ENCODE peak calls at places on chromosomes 2 and 18, in seven cellular contexts. A is stimulated activated CD4-positive, alpha-beta T cell treated with anti-CD3 and anti-CD28 coated beads, Interleukin-4, amount 100 ng/mL, for 1 hour; N is HEK293T; T is brain microvascular endothelial cell; L is stimulated activated CD8-positive, alpha-beta memory T cell treated with anti-CD3 and anti-CD28 coated beads, Interleukin-12 subunit alpha, Interleukin-12 subunit beta, amount 100 ng/mL, for 4 hours; I is GOT3; C is endothelial cell. B is an unnamed sample.

GRCh38 chr2:48694143-48694542 is 61.4 kb downstream of the LHCGR start:
- DNase-seq in A (no peak), T (no peak), I (no peak), N (no peak), C (no peak), L (no peak), B (no peak)

GRCh38 chr2:120736202-120736954 is 710 bp downstream of the GLI2 start:
- DNase-seq in A (no peak), I (no peak), C (no peak), L (no peak), T (no peak), N (no peak), B (peak)

GRCh38 chr2:20604957-20605381 is 45.9 kb downstream of the HS1BP3 start:
- DNase-seq in N (no peak), T (no peak), L (no peak), I (no peak), A (no peak), C (no peak), B (no peak)

GRCh38 chr18:5195656-5196055 is 1.4 kb downstream of the AKAIN1 start:
- DNase-seq in C (no peak), L (no peak), N (no peak), A (no peak), I (no peak), T (no peak), B (no peak)

GRCh38 chr18:40935423-40935822 is 1019.6 kb upstream of the PIK3C3 start:
- DNase-seq in T (peak), L (no peak), C (peak), N (peak), I (no peak), A (no peak), B (peak)

GRCh38 chr18:12657849-12658829 is at the start of gene SPIRE1:
- DNase-seq in N (peak), I (no peak), T (peak), C (peak), L (peak), A (peak), B (peak)

GRCh38 chr2:72825271-72826155 is at the start of gene EXOC6B:
- DNase-seq in L (peak), N (peak), I (peak), C (peak), A (peak), T (peak), B (peak)

GRCh38 chr2:46878886-46879285 is 36.7 kb downstream of the MCFD2 start:
- DNase-seq in A (no peak), N (no peak), I (no peak), C (no peak), L (no peak), T (no peak), B (no peak)

GRCh38 chr2:40218679-40219078 is 233.2 kb downstream of the SLC8A1 start:
- DNase-seq in L (no peak), C (no peak), A (no peak), I (no peak), T (no peak), N (no peak), B (no peak)

GRCh38 chr2:72669121-72669520 is 156.7 kb downstream of the EXOC6B start:
- DNase-seq in I (no peak), T (peak), L (no peak), C (no peak), N (no peak), A (no peak), B (no peak)

GRCh38 chr2:7672027-7672684 is 754.9 kb downstream of the RNF144A start:
- DNase-seq in N (peak), A (peak), L (peak), T (peak), I (no peak), C (peak), B (peak)

B was measured in A673.